ENCODE peak calls at places on chromosomes 4 and X, in four cellular contexts. One of them, this sample, is unnamed.

GRCh38 chrX:31233941-31234496 is 162.2 kb upstream of the FTHL17 start:
- DNase-seq in GM12891: no peak
- DNase-seq in tibial nerve: no peak
- DNase-seq in A549: no peak
- DNase-seq in this sample: no peak

GRCh38 chrX:46573896-46574336 is 351 bp downstream of the CHST7 start:
- DNase-seq in GM12891: no peak
- DNase-seq in A549: peak
- DNase-seq in tibial nerve: peak
- DNase-seq in this sample: no peak

GRCh38 chr4:56197387-56197786 is 189.9 kb downstream of the AASDH start:
- DNase-seq in tibial nerve: no peak
- DNase-seq in GM12891: no peak
- DNase-seq in A549: no peak
- DNase-seq in this sample: peak

GRCh38 chr4:98508248-98508647 is 150.2 kb downstream of the TSPAN5 start:
- DNase-seq in GM12891: no peak
- DNase-seq in tibial nerve: no peak
- DNase-seq in A549: no peak
- DNase-seq in this sample: no peak

GRCh38 chrX:97756879-97757278 is 873.2 kb downstream of the RPA4 start:
- DNase-seq in GM12891: no peak
- DNase-seq in A549: no peak
- DNase-seq in tibial nerve: no peak
- DNase-seq in this sample: no peak

GRCh38 chr4:69321153-69321729 is 41.0 kb downstream of the UGT2B28 start:
- DNase-seq in A549: no peak
- DNase-seq in tibial nerve: no peak
- DNase-seq in GM12891: no peak
- DNase-seq in this sample: no peak

GRCh38 chrX:22360129-22360528 is 87.4 kb downstream of the CBLL2 start:
- DNase-seq in tibial nerve: no peak
- DNase-seq in A549: no peak
- DNase-seq in GM12891: no peak
- DNase-seq in this sample: no peak

GRCh38 chrX:18617351-18617750 is 54.6 kb downstream of the RS1 start:
- DNase-seq in tibial nerve: no peak
- DNase-seq in GM12891: no peak
- DNase-seq in A549: peak
- DNase-seq in this sample: peak

GRCh38 chrX:125131146-125131545 is 188.5 kb upstream of the TEX13C start:
- DNase-seq in A549: peak
- DNase-seq in tibial nerve: no peak
- DNase-seq in GM12891: no peak
- DNase-seq in this sample: no peak

GRCh38 chrX:108114541-108114940 is 23.0 kb downstream of the ATG4A start:
- DNase-seq in tibial nerve: no peak
- DNase-seq in GM12891: no peak
- DNase-seq in A549: no peak
- DNase-seq in this sample: no peak

GRCh38 chr4:56078866-56079265 is 130.1 kb downstream of the CEP135 start:
- DNase-seq in A549: no peak
- DNase-seq in GM12891: no peak
- DNase-seq in tibial nerve: no peak
- DNase-seq in this sample: no peak

GRCh38 chr4:33649015-33649414 is 2595.3 kb downstream of the ARAP2 start:
- DNase-seq in A549: peak
- DNase-seq in GM12891: no peak
- DNase-seq in tibial nerve: no peak
- DNase-seq in this sample: no peak

GRCh38 chr4:94595880-94596483 is 144.2 kb downstream of the PDLIM5 start:
- DNase-seq in GM12891: no peak
- DNase-seq in tibial nerve: no peak
- DNase-seq in A549: peak
- DNase-seq in this sample: no peak

GRCh38 chr4:26085581-26085980 is 171.6 kb downstream of the SMIM20 start:
- DNase-seq in tibial nerve: no peak
- DNase-seq in GM12891: no peak
- DNase-seq in A549: no peak
- DNase-seq in this sample: no peak

GRCh38 chr4:80475781-80476180 is 140.3 kb downstream of the CFAP299 start:
- DNase-seq in A549: no peak
- DNase-seq in GM12891: no peak
- DNase-seq in tibial nerve: no peak
- DNase-seq in this sample: no peak

GRCh38 chr4:94332983-94333590 is 9.5 kb downstream of the HPGDS start:
- DNase-seq in tibial nerve: no peak
- DNase-seq in A549: peak
- DNase-seq in GM12891: no peak
- DNase-seq in this sample: no peak

GRCh38 chr4:30600246-30600645 is 119.9 kb upstream of the PCDH7 start:
- DNase-seq in tibial nerve: no peak
- DNase-seq in A549: no peak
- DNase-seq in GM12891: no peak
- DNase-seq in this sample: no peak

GRCh38 chrX:129843209-129843458 is 552 bp downstream of the ZDHHC9 start:
- DNase-seq in A549: no peak
- DNase-seq in tibial nerve: no peak
- DNase-seq in GM12891: no peak
- DNase-seq in this sample: no peak

GRCh38 chr4:5399790-5400421 is 308.5 kb downstream of the EVC2 start:
- DNase-seq in GM12891: peak
- DNase-seq in tibial nerve: no peak
- DNase-seq in A549: peak
- DNase-seq in this sample: peak

GRCh38 chr4:6259886-6260285 is 9.8 kb upstream of the WFS1 start:
- DNase-seq in tibial nerve: no peak
- DNase-seq in A549: no peak
- DNase-seq in GM12891: no peak
- DNase-seq in this sample: no peak

GRCh38 chr4:23022032-23022431 is 329.3 kb downstream of the GBA3 start:
- DNase-seq in GM12891: no peak
- DNase-seq in tibial nerve: peak
- DNase-seq in A549: peak
- DNase-seq in this sample: peak

GRCh38 chrX:41923925-41924693 is 755 bp upstream of the CASK start:
- DNase-seq in GM12891: no peak
- DNase-seq in tibial nerve: peak
- DNase-seq in A549: peak
- DNase-seq in this sample: no peak

GRCh38 chrX:1778817-1779216 is 164.0 kb downstream of the ASMT start:
- DNase-seq in GM12891: no peak
- DNase-seq in A549: peak
- DNase-seq in tibial nerve: no peak
- DNase-seq in this sample: no peak

GRCh38 chrX:134631404-134632346 is 26.6 kb downstream of the PLAC1 start:
- DNase-seq in A549: no peak
- DNase-seq in GM12891: no peak
- DNase-seq in tibial nerve: peak
- DNase-seq in this sample: no peak

GRCh38 chr4:175238827-175239517 is 320.8 kb downstream of the ADAM29 start:
- DNase-seq in GM12891: no peak
- DNase-seq in A549: peak
- DNase-seq in tibial nerve: no peak
- DNase-seq in this sample: no peak

GRCh38 chr4:156676116-156676851 is 295.3 kb downstream of the PDGFC start:
- DNase-seq in tibial nerve: no peak
- DNase-seq in A549: no peak
- DNase-seq in GM12891: no peak
- DNase-seq in this sample: no peak

GRCh38 chr4:24988776-24989175 is 42.0 kb downstream of the LGI2 start:
- DNase-seq in tibial nerve: no peak
- DNase-seq in A549: peak
- DNase-seq in GM12891: no peak
- DNase-seq in this sample: no peak

GRCh38 chr4:152265149-152265621 is 270.7 kb downstream of the FBXW7 start:
- DNase-seq in A549: peak
- DNase-seq in tibial nerve: no peak
- DNase-seq in GM12891: no peak
- DNase-seq in this sample: peak

GRCh38 chrX:150216716-150217115 is 146.4 kb upstream of the MAMLD1 start:
- DNase-seq in GM12891: no peak
- DNase-seq in tibial nerve: no peak
- DNase-seq in A549: no peak
- DNase-seq in this sample: no peak

GRCh38 chrX:7926501-7926900 is 712 bp downstream of the PNPLA4 start:
- DNase-seq in tibial nerve: no peak
- DNase-seq in A549: no peak
- DNase-seq in GM12891: no peak
- DNase-seq in this sample: no peak

GRCh38 chr4:76634239-76634638 is 199.2 kb downstream of the SHROOM3 start:
- DNase-seq in GM12891: no peak
- DNase-seq in A549: no peak
- DNase-seq in tibial nerve: no peak
- DNase-seq in this sample: no peak

GRCh38 chr4:19478791-19479190 is 772.9 kb upstream of the SLIT2 start:
- DNase-seq in GM12891: no peak
- DNase-seq in A549: no peak
- DNase-seq in tibial nerve: no peak
- DNase-seq in this sample: no peak

GRCh38 chr4:128427832-128428366 is 140.3 kb upstream of the PGRMC2 start:
- DNase-seq in tibial nerve: peak
- DNase-seq in GM12891: no peak
- DNase-seq in A549: peak
- DNase-seq in this sample: peak

GRCh38 chr4:98510757-98511517 is 147.5 kb downstream of the TSPAN5 start:
- DNase-seq in GM12891: no peak
- DNase-seq in A549: no peak
- DNase-seq in tibial nerve: no peak
- DNase-seq in this sample: no peak

GRCh38 chr4:14841801-14842748 is 160.2 kb upstream of the CPEB2 start:
- DNase-seq in GM12891: no peak
- DNase-seq in tibial nerve: no peak
- DNase-seq in A549: peak
- DNase-seq in this sample: peak

GRCh38 chr4:2792711-2793577 is at the start of gene SH3BP2:
- DNase-seq in tibial nerve: peak
- DNase-seq in A549: peak
- DNase-seq in GM12891: peak
- DNase-seq in this sample: peak
- TF ChIP-seq POLR2A in tibial nerve: no peak
- TF ChIP-seq POLR2A in A549: no peak
- TF ChIP-seq POLR2A in GM12891: no peak
- TF ChIP-seq POLR2A in this sample: peak

GRCh38 chr4:92254767-92255442 is 48.9 kb upstream of the GRID2 start:
- DNase-seq in A549: no peak
- DNase-seq in tibial nerve: no peak
- DNase-seq in GM12891: no peak
- DNase-seq in this sample: no peak
- TF ChIP-seq POLR2A in A549: no peak
- TF ChIP-seq POLR2A in tibial nerve: no peak
- TF ChIP-seq POLR2A in GM12891: no peak
- TF ChIP-seq POLR2A in this sample: no peak

GRCh38 chrX:49166914-49167739 is 4.6 kb downstream of the MAGIX start:
- DNase-seq in A549: no peak
- DNase-seq in tibial nerve: peak
- DNase-seq in GM12891: no peak
- DNase-seq in this sample: peak
- TF ChIP-seq POLR2A in A549: no peak
- TF ChIP-seq POLR2A in tibial nerve: no peak
- TF ChIP-seq POLR2A in GM12891: no peak
- TF ChIP-seq POLR2A in this sample: no peak

DNA sequence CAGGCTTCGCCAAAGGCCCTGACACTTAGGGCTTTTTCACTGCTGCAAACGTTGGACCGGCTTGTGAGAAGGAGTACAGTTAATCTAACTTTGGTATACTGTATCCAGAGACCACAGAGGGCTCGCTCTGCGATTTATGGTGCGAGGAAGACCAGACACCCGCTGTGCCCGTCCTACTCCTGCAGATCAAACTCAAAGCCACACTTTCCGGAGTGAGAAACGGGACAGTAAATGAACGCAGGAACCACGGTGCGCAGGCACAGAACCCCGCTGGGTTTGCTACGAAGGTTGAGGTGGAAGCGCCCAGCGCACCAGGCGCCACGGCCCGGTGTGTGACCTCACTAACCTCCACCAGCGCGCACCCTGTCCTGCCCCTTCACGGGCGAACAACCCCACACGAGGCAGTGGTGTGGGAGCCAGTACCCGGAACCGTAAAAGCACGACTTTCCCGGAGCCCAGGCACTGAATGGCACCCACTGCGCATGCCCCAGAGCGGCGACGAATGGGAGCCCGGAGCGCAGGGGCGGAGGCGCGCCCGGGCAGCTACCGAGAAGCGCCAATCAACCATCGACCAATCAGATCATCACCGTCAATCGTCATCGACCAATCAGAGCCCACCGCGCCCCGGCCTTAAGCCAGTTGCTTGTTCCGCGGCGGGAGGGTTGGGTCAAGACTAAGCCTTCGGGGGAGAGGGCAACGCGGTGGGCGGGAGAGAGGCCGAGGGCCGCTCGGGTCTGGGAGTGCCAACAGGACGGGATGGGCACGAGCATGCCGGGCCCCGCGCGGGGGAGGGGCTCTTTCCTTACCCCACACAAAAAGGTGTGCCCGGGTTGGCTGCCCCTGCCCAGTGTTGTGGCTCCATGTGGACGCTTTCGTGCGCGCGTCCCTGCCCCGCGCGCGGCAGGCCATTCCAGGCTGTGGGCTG is 21.3 kb upstream of the WDR45 start:
- DNase-seq in tibial nerve: peak
- DNase-seq in GM12891: peak
- DNase-seq in A549: peak
- DNase-seq in this sample: peak
- TF ChIP-seq POLR2A in tibial nerve: no peak
- TF ChIP-seq POLR2A in GM12891: peak
- TF ChIP-seq POLR2A in A549: peak
- TF ChIP-seq POLR2A in this sample: peak

This sample was measured in H54.